ENCODE peak calls at places on chromosomes 5 and 9, in nine cellular contexts. N is epithelial cell of esophagus; A is heart left ventricle; L is CD4-positive, alpha-beta memory T cell; E is endothelial cell; W is epithelial cell of proximal tubule; U is EL; O is frontal cortex; I is brain microvascular endothelial cell. S is an unnamed sample.

GRCh38 chr5:103060414-103060954 is 59.5 kb downstream of the GIN1 start:
- DNase-seq in N (peak; percentile 6), A (no peak), L (no peak), E (no peak), W (no peak), U (no peak), O (no peak), I (no peak), S (no peak)

GRCh38 chr5:20360243-20360642 is 372.2 kb upstream of the CDH18 start:
- DNase-seq in N (no peak), A (no peak), L (no peak), E (no peak), W (no peak), U (no peak), O (no peak), I (no peak), S (no peak)

GRCh38 chr5:43038523-43038989 is 1.6 kb downstream of the ANXA2R start:
- DNase-seq in N (no peak), A (no peak), L (peak; percentile 32), E (no peak), W (no peak), U (no peak), O (no peak), I (peak; percentile 42), S (no peak)

GRCh38 chr5:43152946-43153345 is 32.2 kb downstream of the ZNF131 start:
- DNase-seq in N (no peak), A (no peak), L (no peak), E (no peak), W (no peak), U (peak; percentile 57), O (no peak), I (no peak), S (no peak)

GRCh38 chr9:93111371-93112115 is 15.5 kb downstream of the CARD19 start:
- DNase-seq in N (peak; percentile 92), A (peak; percentile 63), L (no peak), E (no peak), W (no peak), U (peak; percentile 85), O (no peak), I (peak; percentile 51), S (no peak)

GRCh38 chr5:173734716-173735115 is 118.3 kb upstream of the BOD1 start:
- DNase-seq in N (no peak), A (no peak), L (no peak), E (no peak), W (no peak), U (no peak), O (no peak), I (no peak), S (no peak)

GRCh38 chr5:135456238-135457099 is 4.3 kb upstream of the TIFAB start:
- DNase-seq in N (peak; percentile 86), A (peak; percentile 71), L (no peak), E (no peak), W (no peak), U (peak; percentile 95), O (no peak), I (peak; percentile 83), S (peak; percentile 65)

GRCh38 chr5:125032286-125032685 is 285.8 kb upstream of the ZNF608 start:
- DNase-seq in N (no peak), A (no peak), L (no peak), E (no peak), W (no peak), U (no peak), O (no peak), I (no peak), S (no peak)

GRCh38 chr9:18358325-18358724 is 115.6 kb upstream of the ADAMTSL1 start:
- DNase-seq in N (no peak), A (no peak), L (no peak), E (no peak), W (no peak), U (no peak), O (no peak), I (no peak), S (no peak)

GRCh38 chr5:172875372-172876279 is 41.6 kb downstream of the ERGIC1 start:
- DNase-seq in N (no peak), A (no peak), L (no peak), E (no peak), W (no peak), U (no peak), O (no peak), I (no peak), S (no peak)

GRCh38 chr5:154523704-154524103 is 45.7 kb upstream of the HAND1 start:
- DNase-seq in N (peak; percentile 66), A (no peak), L (no peak), E (no peak), W (no peak), U (peak; percentile 14), O (no peak), I (peak; percentile 9), S (no peak)

GRCh38 chr5:147169846-147170245 is 65.0 kb upstream of the STK32A start:
- DNase-seq in N (no peak), A (no peak), L (no peak), E (no peak), W (no peak), U (no peak), O (no peak), I (no peak), S (no peak)

GRCh38 chr9:79470957-79471356 is 100.8 kb upstream of the TLE4 start:
- DNase-seq in N (peak; percentile 49), A (no peak), L (no peak), E (no peak), W (no peak), U (no peak), O (no peak), I (no peak), S (no peak)

GRCh38 chr5:140546851-140547507 is 483 bp upstream of the EIF4EBP3 start:
- DNase-seq in N (no peak), A (no peak), L (no peak), E (no peak), W (no peak), U (no peak), O (no peak), I (no peak), S (no peak)

GRCh38 chr9:77158772-77159513 is 18.4 kb upstream of the VPS13A start:
- DNase-seq in N (peak; percentile 96), A (no peak), L (no peak), E (peak; percentile 17), W (no peak), U (peak; percentile 70), O (no peak), I (peak; percentile 72), S (peak; percentile 70)

GRCh38 chr5:162429161-162429560 is 361.6 kb downstream of the GABRG2 start:
- DNase-seq in N (no peak), A (no peak), L (no peak), E (no peak), W (no peak), U (no peak), O (no peak), I (no peak), S (no peak)

GRCh38 chr5:57303985-57304384 is 130.1 kb downstream of the GPBP1 start:
- DNase-seq in N (no peak), A (no peak), L (no peak), E (no peak), W (no peak), U (no peak), O (no peak), I (no peak), S (no peak)

GRCh38 chr5:179596421-179596820 is 27.1 kb downstream of the HNRNPH1 start:
- DNase-seq in N (no peak), A (no peak), L (no peak), E (no peak), W (no peak), U (no peak), O (no peak), I (no peak), S (no peak)

GRCh38 chr5:56588636-56589485 is 226.5 kb upstream of the MAP3K1 start:
- DNase-seq in N (no peak), A (peak; percentile 72), L (peak; percentile 85), E (peak; percentile 19), W (no peak), U (no peak), O (no peak), I (no peak), S (no peak)

GRCh38 chr5:174273325-174273724 is 227.8 kb downstream of the NSG2 start:
- DNase-seq in N (no peak), A (no peak), L (no peak), E (no peak), W (no peak), U (no peak), O (no peak), I (no peak), S (no peak)

GRCh38 chr5:28310696-28311095 is 1272.3 kb upstream of the CDH9 start:
- DNase-seq in N (no peak), A (no peak), L (no peak), E (no peak), W (no peak), U (no peak), O (no peak), I (no peak), S (no peak)

GRCh38 chr5:53340956-53341750 is 139.3 kb upstream of the FST start:
- DNase-seq in N (no peak), A (no peak), L (no peak), E (no peak), W (no peak), U (no peak), O (no peak), I (no peak), S (no peak)

S was measured in epithelial cell of prostate.